ENCODE peak calls at places on chromosome 14, in seven cellular contexts. One of them, this sample, is unnamed.

GRCh38 chr14:64556526-64556925 is 6.8 kb downstream of the PPP1R36 start:
- DNase-seq in CD8-positive, alpha-beta T cell: no peak
- DNase-seq in stimulated activated CD8-positive, alpha-beta memory T cell treated with anti-CD3 and anti-CD28 coated beads, Interleukin-12 subunit alpha, Interleukin-12 subunit beta, amount 100 ng/mL, for 4 hours: no peak
- DNase-seq in endothelial cell: no peak
- DNase-seq in prostate gland: no peak
- DNase-seq in RPMI8226: no peak
- DNase-seq in posterior cingulate gyrus: no peak
- DNase-seq in this sample: no peak

GRCh38 chr14:57712101-57712500 is 153.8 kb downstream of the SLC35F4 start:
- DNase-seq in CD8-positive, alpha-beta T cell: no peak
- DNase-seq in stimulated activated CD8-positive, alpha-beta memory T cell treated with anti-CD3 and anti-CD28 coated beads, Interleukin-12 subunit alpha, Interleukin-12 subunit beta, amount 100 ng/mL, for 4 hours: no peak
- DNase-seq in endothelial cell: no peak
- DNase-seq in prostate gland: no peak
- DNase-seq in RPMI8226: no peak
- DNase-seq in posterior cingulate gyrus: no peak
- DNase-seq in this sample: no peak

GRCh38 chr14:35558680-35559079 is 24.7 kb downstream of the INSM2 start:
- DNase-seq in CD8-positive, alpha-beta T cell: no peak
- DNase-seq in stimulated activated CD8-positive, alpha-beta memory T cell treated with anti-CD3 and anti-CD28 coated beads, Interleukin-12 subunit alpha, Interleukin-12 subunit beta, amount 100 ng/mL, for 4 hours: no peak
- DNase-seq in endothelial cell: no peak
- DNase-seq in prostate gland: no peak
- DNase-seq in RPMI8226: no peak
- DNase-seq in posterior cingulate gyrus: peak; percentile 8
- DNase-seq in this sample: peak; percentile 64

GRCh38 chr14:24365600-24366374 is 2.2 kb upstream of the NFATC4 start:
- DNase-seq in CD8-positive, alpha-beta T cell: peak; percentile 42
- DNase-seq in stimulated activated CD8-positive, alpha-beta memory T cell treated with anti-CD3 and anti-CD28 coated beads, Interleukin-12 subunit alpha, Interleukin-12 subunit beta, amount 100 ng/mL, for 4 hours: peak; percentile 47
- DNase-seq in endothelial cell: peak; percentile 87
- DNase-seq in prostate gland: peak; percentile 90
- DNase-seq in RPMI8226: peak; percentile 77
- DNase-seq in posterior cingulate gyrus: peak; percentile 15
- DNase-seq in this sample: peak; percentile 93

GRCh38 chr14:103207404-103208072 is 84.3 kb downstream of the TNFAIP2 start:
- DNase-seq in CD8-positive, alpha-beta T cell: no peak
- DNase-seq in stimulated activated CD8-positive, alpha-beta memory T cell treated with anti-CD3 and anti-CD28 coated beads, Interleukin-12 subunit alpha, Interleukin-12 subunit beta, amount 100 ng/mL, for 4 hours: no peak
- DNase-seq in endothelial cell: peak; percentile 13
- DNase-seq in prostate gland: no peak
- DNase-seq in RPMI8226: no peak
- DNase-seq in posterior cingulate gyrus: no peak
- DNase-seq in this sample: peak; percentile 76

GRCh38 chr14:92874961-92875360 is 48.0 kb upstream of the CHGA start:
- DNase-seq in CD8-positive, alpha-beta T cell: no peak
- DNase-seq in stimulated activated CD8-positive, alpha-beta memory T cell treated with anti-CD3 and anti-CD28 coated beads, Interleukin-12 subunit alpha, Interleukin-12 subunit beta, amount 100 ng/mL, for 4 hours: no peak
- DNase-seq in endothelial cell: no peak
- DNase-seq in prostate gland: no peak
- DNase-seq in RPMI8226: no peak
- DNase-seq in posterior cingulate gyrus: no peak
- DNase-seq in this sample: no peak

GRCh38 chr14:73057939-73058223 is 453 bp upstream of the RBM25 start:
- DNase-seq in CD8-positive, alpha-beta T cell: no peak
- DNase-seq in stimulated activated CD8-positive, alpha-beta memory T cell treated with anti-CD3 and anti-CD28 coated beads, Interleukin-12 subunit alpha, Interleukin-12 subunit beta, amount 100 ng/mL, for 4 hours: no peak
- DNase-seq in endothelial cell: no peak
- DNase-seq in prostate gland: no peak
- DNase-seq in RPMI8226: no peak
- DNase-seq in posterior cingulate gyrus: no peak
- DNase-seq in this sample: no peak

GRCh38 chr14:89615421-89615820 is 198.4 kb upstream of the FOXN3 start:
- DNase-seq in CD8-positive, alpha-beta T cell: no peak
- DNase-seq in stimulated activated CD8-positive, alpha-beta memory T cell treated with anti-CD3 and anti-CD28 coated beads, Interleukin-12 subunit alpha, Interleukin-12 subunit beta, amount 100 ng/mL, for 4 hours: no peak
- DNase-seq in endothelial cell: no peak
- DNase-seq in prostate gland: no peak
- DNase-seq in RPMI8226: no peak
- DNase-seq in posterior cingulate gyrus: no peak
- DNase-seq in this sample: no peak

GRCh38 chr14:95993768-95994592 is 45.2 kb upstream of the C14orf132 start:
- DNase-seq in CD8-positive, alpha-beta T cell: no peak
- DNase-seq in stimulated activated CD8-positive, alpha-beta memory T cell treated with anti-CD3 and anti-CD28 coated beads, Interleukin-12 subunit alpha, Interleukin-12 subunit beta, amount 100 ng/mL, for 4 hours: no peak
- DNase-seq in endothelial cell: peak; percentile 21
- DNase-seq in prostate gland: peak; percentile 37
- DNase-seq in RPMI8226: peak; percentile 49
- DNase-seq in posterior cingulate gyrus: no peak
- DNase-seq in this sample: peak; percentile 70

GRCh38 chr14:61537567-61538463 is 157.5 kb upstream of the HIF1A start:
- DNase-seq in CD8-positive, alpha-beta T cell: no peak
- DNase-seq in stimulated activated CD8-positive, alpha-beta memory T cell treated with anti-CD3 and anti-CD28 coated beads, Interleukin-12 subunit alpha, Interleukin-12 subunit beta, amount 100 ng/mL, for 4 hours: peak; percentile 13
- DNase-seq in endothelial cell: no peak
- DNase-seq in prostate gland: peak; percentile 82
- DNase-seq in RPMI8226: peak; percentile 57
- DNase-seq in posterior cingulate gyrus: no peak
- DNase-seq in this sample: no peak

GRCh38 chr14:101120636-101121398 is 217.3 kb upstream of the RTL1 start:
- DNase-seq in CD8-positive, alpha-beta T cell: no peak
- DNase-seq in stimulated activated CD8-positive, alpha-beta memory T cell treated with anti-CD3 and anti-CD28 coated beads, Interleukin-12 subunit alpha, Interleukin-12 subunit beta, amount 100 ng/mL, for 4 hours: no peak
- DNase-seq in endothelial cell: no peak
- DNase-seq in prostate gland: peak; percentile 2
- DNase-seq in RPMI8226: no peak
- DNase-seq in posterior cingulate gyrus: no peak
- DNase-seq in this sample: no peak

This sample was measured in retina.